ENCODE peak calls at places on chromosomes 7 and 10, in four cellular contexts. G, W, M and U are unnamed samples.

GRCh38 chr10:67665491-67665890 is 30.5 kb downstream of the CTNNA3 start:
- DNase-seq in G (no peak), W (no peak), M (peak; percentile 9), U (peak; percentile 54)

GRCh38 chr7:17183630-17184328 is 114.7 kb upstream of the AHR start:
- DNase-seq in M (no peak), G (no peak), W (no peak), U (no peak)

GRCh38 chr10:35705671-35706070 is 63.6 kb upstream of the FZD8 start:
- DNase-seq in G (no peak), W (no peak), M (no peak), U (no peak)

GRCh38 chr7:83876593-83876992 is 227.7 kb upstream of the SEMA3E start:
- DNase-seq in W (no peak), G (no peak), M (no peak), U (no peak)

GRCh38 chr7:141071855-141072547 is 1.9 kb upstream of the TMEM178B start:
- DNase-seq in G (no peak), W (no peak), M (no peak), U (peak; percentile 13)

GRCh38 chr10:84201244-84201606 is 6.9 kb downstream of the CDHR1 start:
- DNase-seq in M (no peak), G (no peak), W (no peak), U (no peak)

GRCh38 chr10:60148266-60148840 is 241.3 kb downstream of the ANK3 start:
- DNase-seq in G (no peak), W (peak; percentile 70), M (no peak), U (no peak)

GRCh38 chr10:71076473-71077142 is 135.8 kb upstream of the UNC5B start:
- DNase-seq in G (peak; percentile 10), M (no peak), W (no peak), U (no peak)

GRCh38 chr7:7857143-7857583 is 111.4 kb upstream of the GLCCI1 start:
- DNase-seq in M (no peak), G (no peak), W (no peak), U (no peak)

GRCh38 chr10:12181065-12181775 is 14.5 kb downstream of the NUDT5 start:
- DNase-seq in W (no peak), G (peak; percentile 61), M (no peak), U (no peak)

GRCh38 chr7:105641236-105641810 is 60.0 kb upstream of the EFCAB10 start:
- DNase-seq in G (no peak), M (no peak), W (no peak), U (no peak)

GRCh38 chr7:55245271-55245723 is 119.8 kb upstream of the LANCL2 start:
- DNase-seq in W (no peak), G (no peak), M (peak; percentile 4), U (no peak)

GRCh38 chr7:26860361-26860760 is 4.0 kb downstream of the SKAP2 start:
- DNase-seq in W (peak; percentile 55), M (peak; percentile 42), G (no peak), U (peak; percentile 71)

GRCh38 chr10:127293640-127294039 is 97.2 kb upstream of the INSYN2A start:
- DNase-seq in G (no peak), W (no peak), M (no peak), U (no peak)

GRCh38 chr7:157009778-157010587 is 480 bp downstream of the MNX1 start:
- DNase-seq in W (no peak), G (no peak), M (no peak), U (peak; percentile 60)

GRCh38 chr7:44733708-44734481 is 14.8 kb upstream of the ZMIZ2 start:
- DNase-seq in W (no peak), G (no peak), M (no peak), U (no peak)

GRCh38 chr10:79054203-79055099 is 14.3 kb upstream of the ZMIZ1 start:
- DNase-seq in W (peak; percentile 22), G (peak; percentile 70), M (peak; percentile 35), U (no peak)

GRCh38 chr10:79347894-79348639 is 798 bp downstream of the PPIF start:
- DNase-seq in M (peak; percentile 45), W (peak; percentile 60), G (peak; percentile 89), U (peak; percentile 44)

GRCh38 chr7:76403780-76404494 is 5.6 kb downstream of the SSC4D start:
- DNase-seq in W (no peak), M (peak; percentile 36), G (peak; percentile 53), U (no peak)

GRCh38 chr10:31645786-31646185 is 282.8 kb downstream of the ARHGAP12 start:
- DNase-seq in M (no peak), W (no peak), G (no peak), U (no peak)

GRCh38 chr7:105760549-105761447 is 115.6 kb downstream of the ATXN7L1 start:
- DNase-seq in W (no peak), M (no peak), G (no peak), U (no peak)

GRCh38 chr10:84262190-84262956 is 17.5 kb downstream of the RGR start:
- DNase-seq in M (no peak), G (no peak), W (no peak), U (no peak)

GRCh38 chr7:6271694-6272371 is 591 bp downstream of the CYTH3 start:
- DNase-seq in W (no peak), G (no peak), M (no peak), U (peak; percentile 25)

GRCh38 chr10:117541909-117542705 is 439 bp upstream of the EMX2 start:
- DNase-seq in G (no peak), M (no peak), W (no peak), U (peak; percentile 29)

GRCh38 chr10:21513035-21513434 is 12.4 kb downstream of the SKIDA1 start:
- DNase-seq in W (no peak), M (no peak), G (no peak), U (no peak)

GRCh38 chr7:147765301-147765700 is 825.3 kb upstream of the C7orf33 start:
- DNase-seq in M (no peak), W (no peak), G (no peak), U (no peak)

GRCh38 chr10:131676971-131677421 is 223.8 kb upstream of the PPP2R2D start:
- DNase-seq in M (no peak), G (no peak), W (no peak), U (no peak)

GRCh38 chr7:123747620-123748141 is 1.1 kb downstream of the WASL start:
- DNase-seq in G (peak; percentile 86), M (peak; percentile 87), W (peak; percentile 75), U (peak; percentile 72)

GRCh38 chr7:67947651-67948050 is 951.0 kb downstream of the TYW1 start:
- DNase-seq in M (no peak), W (no peak), G (no peak), U (no peak)

GRCh38 chr10:108303149-108303548 is 1138.6 kb upstream of the SORCS1 start:
- DNase-seq in M (no peak), W (no peak), G (no peak), U (no peak)

GRCh38 chr7:100101016-100101862 is at the start of the genes AP4M1 and MCM7:
- DNase-seq in M (peak; percentile 97), G (peak; percentile 98), W (peak; percentile 99), U (peak; percentile 97)
- TF ChIP-seq POLR2A in M (peak; percentile 72), G (peak; percentile 41), W (peak; percentile 34), U (no peak)

DNA sequence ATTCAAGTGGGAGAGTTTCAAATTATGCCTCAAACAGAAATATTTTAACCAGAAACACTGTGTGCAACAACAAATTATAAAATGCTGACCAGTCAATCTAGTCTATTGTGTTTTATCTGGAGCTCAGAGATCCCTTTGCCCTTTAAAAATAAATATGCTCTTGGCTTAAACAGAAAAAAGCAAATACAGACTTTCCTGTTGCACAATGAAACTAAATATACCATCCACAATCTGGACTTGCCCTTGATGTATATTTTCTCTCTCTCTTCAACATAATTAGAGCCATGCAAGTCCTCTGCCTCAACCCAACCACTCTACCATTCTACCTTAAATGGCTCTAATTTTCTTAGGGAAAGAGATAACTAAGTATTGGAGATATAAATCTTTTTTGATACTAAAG is 34.9 kb downstream of the ASAH2 start:
- DNase-seq in W (no peak), G (no peak), M (peak; percentile 86), U (no peak)
- H3K27ac ChIP-seq in W (no peak overlapping the region), G (no peak overlapping the region), M (peak overlapping the region; percentile 54), U (no peak overlapping the region)

GRCh38 chr7:114924066-114924712 is 2.3 kb downstream of the MDFIC start:
- DNase-seq in M (no peak), W (no peak), G (no peak), U (no peak)

GRCh38 chr7:114922151-114922651 is 307 bp downstream of the MDFIC start:
- DNase-seq in M (no peak), W (peak; percentile 11), G (no peak), U (peak; percentile 68)

GRCh38 chr7:114923403-114923713 is 1.5 kb downstream of the MDFIC start:
- DNase-seq in G (no peak), M (no peak), W (no peak), U (no peak)

GRCh38 chr7:114921636-114922150 is at the start of gene MDFIC:
- DNase-seq in M (no peak), W (no peak), G (peak; percentile 46), U (peak; percentile 71)

GRCh38 chr7:114922652-114923402 is 933 bp downstream of the MDFIC start:
- DNase-seq in W (peak; percentile 29), M (no peak), G (peak; percentile 67), U (peak; percentile 74)
- TF ChIP-seq POLR2A in W (no peak), M (no peak), G (peak; percentile 63), U (peak; percentile 42)

DNA sequence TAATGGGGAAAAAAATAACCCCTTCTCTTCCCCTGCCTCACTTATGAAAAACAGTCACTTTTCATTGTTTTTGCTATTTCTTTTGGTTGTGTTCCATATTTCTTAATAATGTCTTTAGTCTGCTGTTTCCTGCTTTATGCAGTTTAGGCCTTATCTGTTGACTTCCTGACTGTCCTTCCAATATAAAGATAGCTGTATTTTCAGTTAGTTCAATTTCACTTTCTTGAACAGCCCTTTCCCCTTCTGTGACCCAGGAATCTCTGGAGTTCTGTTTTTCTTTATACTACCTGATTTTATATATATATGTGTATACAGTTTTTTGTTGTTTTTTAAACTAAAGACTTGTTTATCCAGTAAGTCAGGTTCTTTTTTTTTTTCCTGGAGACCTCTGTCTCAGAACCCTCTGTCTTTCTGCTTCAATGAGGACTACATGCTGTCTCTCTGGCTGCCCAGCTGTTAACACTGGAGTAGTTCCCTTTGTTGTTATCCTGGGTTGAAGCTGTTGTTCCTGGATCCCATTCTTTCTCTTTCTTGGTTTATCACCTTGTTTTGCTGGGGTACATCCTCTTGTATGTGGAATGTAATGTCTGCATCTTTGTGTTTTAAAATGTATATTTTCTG is 87.2 kb downstream of the GSDME start:
- DNase-seq in G (no peak), W (no peak), M (no peak), U (no peak)
- H3K27ac ChIP-seq in G (no peak overlapping the region), W (no peak overlapping the region), M (no peak overlapping the region), U (peak overlapping the region; percentile 53)

GRCh38 chr7:155274956-155275355 is 22.7 kb upstream of the INSIG1 start:
- DNase-seq in G (no peak), M (no peak), W (no peak), U (no peak)
- TF ChIP-seq POLR2A in G (no peak), M (no peak), W (no peak), U (no peak)

GRCh38 chr10:16987129-16987670 is 142.4 kb downstream of the CUBN start:
- DNase-seq in M (no peak), W (no peak), G (no peak), U (no peak)
- H3K27ac ChIP-seq in M (no peak overlapping the region), W (no peak overlapping the region), G (peak overlapping the region; percentile 75), U (no peak overlapping the region)

GRCh38 chr10:97427571-97428179 is 1.7 kb downstream of the PGAM1 start:
- DNase-seq in W (peak; percentile 52), M (peak; percentile 74), G (peak; percentile 54), U (peak; percentile 40)
- TF ChIP-seq POLR2A in W (peak; percentile 7), M (no peak), G (no peak), U (no peak)